ENCODE peak calls at places on chromosome 21, in four cellular contexts. S is AG10803, Z is spleen, L is EH. V is an unnamed sample.

GRCh38 chr21:45439901-45440461 is 35.0 kb downstream of the COL18A1 start:
- DNase-seq in S (no peak), Z (peak; percentile 74), L (no peak), V (peak; percentile 71)

GRCh38 chr21:43899307-43900077 is 34.5 kb downstream of the AGPAT3 start:
- DNase-seq in S (no peak), Z (no peak), L (no peak), V (peak; percentile 84)

GRCh38 chr21:41361786-41362604 is at the start of gene MX2:
- DNase-seq in S (peak; percentile 92), Z (peak; percentile 91), L (peak; percentile 89), V (no peak)

GRCh38 chr21:15250384-15250783 is 185.6 kb upstream of the NRIP1 start:
- DNase-seq in S (no peak), Z (no peak), L (no peak), V (no peak)

GRCh38 chr21:37017951-37018679 is 11.6 kb downstream of the RIPPLY3 start:
- DNase-seq in S (no peak), Z (no peak), L (no peak), V (no peak)

GRCh38 chr21:27346041-27346448 is 379.2 kb upstream of the ADAMTS5 start:
- DNase-seq in S (peak; percentile 60), Z (no peak), L (peak; percentile 75), V (no peak)

GRCh38 chr21:45836694-45837670 is 144.6 kb upstream of the COL6A1 start:
- DNase-seq in S (no peak), Z (no peak), L (no peak), V (no peak)

GRCh38 chr21:37574751-37575150 is 208.2 kb downstream of the DYRK1A start:
- DNase-seq in S (no peak), Z (no peak), L (no peak), V (no peak)

GRCh38 chr21:41753001-41753725 is 13.7 kb downstream of the RIPK4 start:
- DNase-seq in S (no peak), Z (no peak), L (no peak), V (no peak)

GRCh38 chr21:17002628-17003027 is 510.2 kb upstream of the CXADR start:
- DNase-seq in S (no peak), Z (no peak), L (no peak), V (no peak)

GRCh38 chr21:45488839-45489479 is 53.3 kb downstream of the SLC19A1 start:
- DNase-seq in S (no peak), Z (no peak), L (no peak), V (no peak)

GRCh38 chr21:30674312-30674711 is 31.6 kb downstream of the KRTAP20-3 start:
- DNase-seq in S (no peak), Z (no peak), L (no peak), V (no peak)

GRCh38 chr21:37380349-37381323 is 14.1 kb downstream of the DYRK1A start:
- DNase-seq in S (no peak), Z (no peak), L (no peak), V (no peak)

GRCh38 chr21:42834730-42835191 is 44.6 kb downstream of the WDR4 start:
- DNase-seq in S (no peak), Z (peak; percentile 72), L (no peak), V (peak; percentile 83)

GRCh38 chr21:31136891-31137290 is 98.6 kb upstream of the KRTAP19-8 start:
- DNase-seq in S (peak; percentile 19), Z (no peak), L (no peak), V (no peak)

GRCh38 chr21:33125981-33126380 is 56.0 kb downstream of the OLIG1 start:
- DNase-seq in S (no peak), Z (no peak), L (no peak), V (no peak)

GRCh38 chr21:37074546-37074945 is 1.5 kb downstream of the TTC3 start:
- DNase-seq in S (no peak), Z (no peak), L (no peak), V (no peak)

GRCh38 chr21:26513212-26513611 is 59.9 kb downstream of the CYYR1 start:
- DNase-seq in S (peak; percentile 91), Z (no peak), L (peak; percentile 59), V (no peak)

GRCh38 chr21:15809818-15810217 is 80.0 kb downstream of the USP25 start:
- DNase-seq in S (no peak), Z (no peak), L (peak; percentile 42), V (no peak)

GRCh38 chr21:42561742-42562141 is 48.1 kb downstream of the SLC37A1 start:
- DNase-seq in S (no peak), Z (peak; percentile 81), L (no peak), V (no peak)

GRCh38 chr21:14850394-14850793 is 214.4 kb downstream of the NRIP1 start:
- DNase-seq in S (peak; percentile 58), Z (no peak), L (peak; percentile 78), V (no peak)

GRCh38 chr21:43912910-43913309 is 47.9 kb downstream of the AGPAT3 start:
- DNase-seq in S (no peak), Z (no peak), L (no peak), V (no peak)

GRCh38 chr21:45434645-45435217 is 29.8 kb downstream of the COL18A1 start:
- DNase-seq in S (no peak), Z (no peak), L (no peak), V (no peak)

GRCh38 chr21:45448283-45448809 is 43.4 kb downstream of the COL18A1 start:
- DNase-seq in S (no peak), Z (no peak), L (no peak), V (peak; percentile 50)

GRCh38 chr21:32554832-32555436 is 30.4 kb downstream of the TCP10L start:
- DNase-seq in S (peak; percentile 7), Z (no peak), L (peak; percentile 14), V (no peak)

GRCh38 chr21:33901421-33902288 is 13.9 kb downstream of the ATP5PO start:
- DNase-seq in S (peak; percentile 74), Z (no peak), L (peak; percentile 70), V (no peak)

GRCh38 chr21:25934771-25935224 is 200.0 kb downstream of the GABPA start:
- DNase-seq in S (peak; percentile 92), Z (no peak), L (peak; percentile 92), V (no peak)

GRCh38 chr21:43278766-43279577 is 110.2 kb downstream of the CRYAA start:
- DNase-seq in S (no peak), Z (peak; percentile 65), L (no peak), V (peak; percentile 59)

GRCh38 chr21:36532769-36533467 is 53.0 kb upstream of the CLDN14 start:
- DNase-seq in S (no peak), Z (no peak), L (peak; percentile 31), V (no peak)

GRCh38 chr21:42983102-42983501 is 8.7 kb downstream of the PKNOX1 start:
- DNase-seq in S (no peak), Z (no peak), L (peak; percentile 55), V (no peak)

GRCh38 chr21:38741976-38742309 is 63.8 kb upstream of the ETS2 start:
- DNase-seq in S (no peak), Z (no peak), L (no peak), V (no peak)

GRCh38 chr21:26469789-26470188 is 103.3 kb downstream of the CYYR1 start:
- DNase-seq in S (peak; percentile 94), Z (no peak), L (peak; percentile 77), V (no peak)